ENCODE peak calls at places on chromosome 13, in nine cellular contexts. U is activated CD8-positive, alpha-beta T cell treated with anti-CD3 and anti-CD28 coated beads for 36 hours; T is body of pancreas; E is mucosa of gallbladder; N is cardiac fibroblast; Y is GDM1; L is activated effector memory CD4-positive, alpha-beta T cell treated with Interleukin-2 at 50 U/mL for 16 hours; X is stimulated activated CD4-positive, alpha-beta T cell treated with anti-CD3 and anti-CD28 coated beads, Interleukin-1b, Interleukin-23, amount 100 ng/mL, for 24 hours; M is thyroid gland. P is an unnamed sample.

GRCh38 chr13:30002577-30002976 is 152.2 kb upstream of the UBL3 start:
- DNase-seq in U (no peak), T (no peak), E (no peak), N (peak), Y (no peak), L (no peak), X (no peak), M (no peak), P (peak)

GRCh38 chr13:111853766-111854165 is 213.2 kb upstream of the SOX1 start:
- DNase-seq in U (no peak), T (no peak), E (no peak), N (no peak), Y (no peak), L (no peak), X (no peak), M (peak), P (no peak)

GRCh38 chr13:77919351-77920294 is 992 bp upstream of the EDNRB start:
- DNase-seq in U (peak), T (peak), E (peak), N (peak), Y (no peak), L (no peak), X (no peak), M (peak), P (no peak)

GRCh38 chr13:74557870-74558269 is 423.7 kb upstream of the KLF12 start:
- DNase-seq in U (no peak), T (no peak), E (no peak), N (no peak), Y (no peak), L (no peak), X (no peak), M (no peak), P (no peak)

GRCh38 chr13:28778308-28779215 is 41.6 kb upstream of the MTUS2 start:
- DNase-seq in U (no peak), T (no peak), E (no peak), N (no peak), Y (no peak), L (no peak), X (no peak), M (no peak), P (no peak)

GRCh38 chr13:36829753-36830152 is 10.7 kb downstream of the RFXAP start:
- DNase-seq in U (no peak), T (no peak), E (no peak), N (no peak), Y (no peak), L (no peak), X (no peak), M (no peak), P (no peak)

GRCh38 chr13:35954207-35954560 is 177.0 kb downstream of the DCLK1 start:
- DNase-seq in U (no peak), T (no peak), E (no peak), N (no peak), Y (no peak), L (no peak), X (no peak), M (no peak), P (no peak)

GRCh38 chr13:98252931-98253470 is 75.9 kb upstream of the RNF113B start:
- DNase-seq in U (no peak), T (no peak), E (no peak), N (peak), Y (no peak), L (no peak), X (no peak), M (peak), P (no peak)

GRCh38 chr13:84653915-84654534 is 771.8 kb upstream of the SLITRK1 start:
- DNase-seq in U (no peak), T (no peak), E (no peak), N (no peak), Y (no peak), L (no peak), X (no peak), M (peak), P (no peak)

GRCh38 chr13:21175656-21176194 is 627 bp downstream of the SKA3 start:
- DNase-seq in U (no peak), T (no peak), E (no peak), N (peak), Y (no peak), L (no peak), X (no peak), M (no peak), P (no peak)

GRCh38 chr13:108993346-108993745 is 363.9 kb downstream of the MYO16 start:
- DNase-seq in U (no peak), T (no peak), E (no peak), N (peak), Y (no peak), L (no peak), X (no peak), M (no peak), P (no peak)

GRCh38 chr13:83881917-83882625 is at the start of gene SLITRK1:
- DNase-seq in U (peak), T (peak), E (peak), N (peak), Y (no peak), L (no peak), X (no peak), M (peak), P (no peak)

GRCh38 chr13:44075113-44075512 is 195.4 kb downstream of the LACC1 start:
- DNase-seq in U (no peak), T (no peak), E (no peak), N (no peak), Y (no peak), L (no peak), X (no peak), M (no peak), P (no peak)

GRCh38 chr13:33918199-33918932 is 100.4 kb downstream of the RFC3 start:
- DNase-seq in U (no peak), T (no peak), E (no peak), N (peak), Y (no peak), L (no peak), X (no peak), M (no peak), P (peak)

GRCh38 chr13:94516456-94516855 is 37.0 kb upstream of the DCT start:
- DNase-seq in U (no peak), T (no peak), E (no peak), N (no peak), Y (no peak), L (no peak), X (no peak), M (no peak), P (no peak)

GRCh38 chr13:111476197-111476596 is 155.8 kb downstream of the TEX29 start:
- DNase-seq in U (no peak), T (no peak), E (peak), N (no peak), Y (no peak), L (no peak), X (no peak), M (no peak), P (no peak)

GRCh38 chr13:21661097-21661496 is 9.8 kb upstream of the FGF9 start:
- DNase-seq in U (no peak), T (no peak), E (no peak), N (no peak), Y (no peak), L (no peak), X (no peak), M (no peak), P (no peak)

GRCh38 chr13:27007166-27007565 is 164.4 kb downstream of the USP12 start:
- DNase-seq in U (no peak), T (peak), E (no peak), N (no peak), Y (no peak), L (no peak), X (no peak), M (peak), P (no peak)

GRCh38 chr13:33493672-33494365 is 208.3 kb upstream of the STARD13 start:
- DNase-seq in U (no peak), T (peak), E (no peak), N (no peak), Y (no peak), L (no peak), X (no peak), M (no peak), P (no peak)

GRCh38 chr13:33015791-33016323 is 366 bp upstream of the KL start:
- DNase-seq in U (peak), T (peak), E (no peak), N (no peak), Y (no peak), L (no peak), X (no peak), M (peak), P (no peak)

GRCh38 chr13:36814465-36814864 is 4.6 kb upstream of the RFXAP start:
- DNase-seq in U (no peak), T (no peak), E (peak), N (peak), Y (no peak), L (no peak), X (no peak), M (no peak), P (no peak)

GRCh38 chr13:76848596-76848995 is 37.6 kb downstream of the KCTD12 start:
- DNase-seq in U (no peak), T (no peak), E (no peak), N (peak), Y (no peak), L (no peak), X (no peak), M (no peak), P (no peak)

GRCh38 chr13:24228852-24229458 is 68.4 kb downstream of the SPATA13 start:
- DNase-seq in U (peak), T (peak), E (peak), N (peak), Y (peak), L (no peak), X (no peak), M (peak), P (no peak)

GRCh38 chr13:99955747-99956472 is 15.7 kb downstream of the ZIC5 start:
- DNase-seq in U (no peak), T (no peak), E (no peak), N (peak), Y (no peak), L (no peak), X (no peak), M (no peak), P (no peak)

GRCh38 chr13:43263047-43263446 is 239.7 kb downstream of the DNAJC15 start:
- DNase-seq in U (no peak), T (no peak), E (no peak), N (no peak), Y (no peak), L (no peak), X (no peak), M (no peak), P (no peak)

GRCh38 chr13:21913010-21913409 is 242.1 kb downstream of the FGF9 start:
- DNase-seq in U (peak), T (no peak), E (no peak), N (no peak), Y (no peak), L (no peak), X (no peak), M (no peak), P (no peak)

GRCh38 chr13:99655351-99656091 is 154.2 kb downstream of the TM9SF2 start:
- DNase-seq in U (peak), T (no peak), E (peak), N (peak), Y (no peak), L (no peak), X (peak), M (no peak), P (peak)

GRCh38 chr13:84831666-84832657 is 949.7 kb upstream of the SLITRK1 start:
- DNase-seq in U (no peak), T (no peak), E (no peak), N (no peak), Y (no peak), L (no peak), X (no peak), M (no peak), P (no peak)

GRCh38 chr13:28805193-28805819 is 14.8 kb upstream of the MTUS2 start:
- DNase-seq in U (peak), T (peak), E (no peak), N (peak), Y (no peak), L (no peak), X (peak), M (peak), P (no peak)

GRCh38 chr13:105346141-105346766 is 1189.2 kb downstream of the EFNB2 start:
- DNase-seq in U (no peak), T (no peak), E (no peak), N (peak), Y (no peak), L (no peak), X (no peak), M (no peak), P (peak)

GRCh38 chr13:51412431-51412830 is 40.4 kb downstream of the INTS6 start:
- DNase-seq in U (no peak), T (no peak), E (no peak), N (no peak), Y (no peak), L (no peak), X (no peak), M (no peak), P (no peak)

GRCh38 chr13:23805015-23805583 is 84.1 kb downstream of the MIPEP start:
- DNase-seq in U (no peak), T (no peak), E (no peak), N (no peak), Y (no peak), L (no peak), X (no peak), M (no peak), P (no peak)

GRCh38 chr13:114208134-114208533 is 26.6 kb upstream of the CDC16 start:
- DNase-seq in U (no peak), T (no peak), E (no peak), N (no peak), Y (no peak), L (no peak), X (no peak), M (no peak), P (no peak)

GRCh38 chr13:100941377-100941776 is 266.8 kb upstream of the TMTC4 start:
- DNase-seq in U (no peak), T (no peak), E (no peak), N (no peak), Y (no peak), L (no peak), X (no peak), M (no peak), P (no peak)

P was measured in epithelial cell of prostate.